ENCODE peak calls at places on chromosomes 13 and 19, in ten cellular contexts. L is iris pigment epithelial cell; X is T-helper 9 cell; P is fibroblast of the conjunctiva; R is T-helper 17 cell; U is ELR; C is activated CD4-positive, alpha-beta T cell treated with anti-CD3 and anti-CD28 coated beads for 24 hours; M is stimulated activated CD8-positive, alpha-beta memory T cell treated with anti-CD3 and anti-CD28 coated beads, Interleukin-12 subunit alpha, Interleukin-12 subunit beta, amount 100 ng/mL, for 1 hour; D is SW480; A is stimulated activated CD4-positive, alpha-beta T cell treated with anti-CD3 and anti-CD28 coated beads, Interleukin-4, amount 100 ng/mL, for 24 hours. J is an unnamed sample.

GRCh38 chr19:19805480-19805879 is 16.1 kb downstream of the ZNF506 start:
- DNase-seq in L (no peak), X (no peak), P (no peak), R (no peak), U (no peak), C (no peak), M (no peak), D (no peak), A (no peak), J (no peak)

GRCh38 chr19:43362179-43362578 is 8.7 kb downstream of the CD177 start:
- DNase-seq in L (no peak), X (no peak), P (no peak), R (no peak), U (peak; percentile 64), C (no peak), M (no peak), D (no peak), A (no peak), J (no peak)

GRCh38 chr19:13277104-13277809 is 127.0 kb downstream of the IER2 start:
- DNase-seq in L (peak; percentile 64), X (peak; percentile 31), P (peak; percentile 42), R (no peak), U (peak; percentile 80), C (peak; percentile 33), M (peak; percentile 39), D (peak; percentile 72), A (peak; percentile 79), J (peak; percentile 48)

GRCh38 chr13:76012091-76012721 is 376.1 kb downstream of the LMO7 start:
- DNase-seq in L (peak; percentile 64), X (no peak), P (no peak), R (no peak), U (peak; percentile 9), C (no peak), M (no peak), D (no peak), A (no peak), J (no peak)

GRCh38 chr13:102799544-102800144 is 725 bp downstream of the BIVM start:
- DNase-seq in L (peak; percentile 27), X (no peak), P (no peak), R (peak; percentile 13), U (peak; percentile 51), C (no peak), M (no peak), D (peak; percentile 42), A (peak; percentile 4), J (no peak)

GRCh38 chr13:83618966-83619365 is 263.3 kb downstream of the SLITRK1 start:
- DNase-seq in L (peak; percentile 60), X (no peak), P (no peak), R (no peak), U (peak; percentile 61), C (no peak), M (no peak), D (no peak), A (no peak), J (no peak)

GRCh38 chr13:98622926-98623325 is 46.0 kb upstream of the STK24 start:
- DNase-seq in L (no peak), X (no peak), P (no peak), R (no peak), U (no peak), C (no peak), M (no peak), D (no peak), A (no peak), J (no peak)

GRCh38 chr13:21075303-21076264 is 14.2 kb upstream of the LATS2 start:
- DNase-seq in L (peak; percentile 43), X (no peak), P (no peak), R (no peak), U (no peak), C (no peak), M (no peak), D (no peak), A (no peak), J (no peak)

GRCh38 chr19:45866400-45867176 is 2.5 kb downstream of the FOXA3 start:
- DNase-seq in L (no peak), X (no peak), P (no peak), R (no peak), U (no peak), C (no peak), M (no peak), D (no peak), A (no peak), J (no peak)

GRCh38 chr13:98535501-98536357 is 41.2 kb downstream of the STK24 start:
- DNase-seq in L (peak; percentile 36), X (no peak), P (no peak), R (no peak), U (no peak), C (no peak), M (no peak), D (no peak), A (no peak), J (no peak)

GRCh38 chr19:16825312-16826168 is 3.7 kb upstream of the SIN3B start:
- DNase-seq in L (peak; percentile 78), X (no peak), P (peak; percentile 70), R (no peak), U (peak; percentile 53), C (no peak), M (no peak), D (peak; percentile 18), A (no peak), J (no peak)

GRCh38 chr19:7636691-7637373 is at the start of gene STXBP2:
- DNase-seq in L (peak; percentile 31), X (peak; percentile 96), P (no peak), R (peak; percentile 96), U (peak; percentile 37), C (peak; percentile 88), M (peak; percentile 85), D (peak; percentile 75), A (peak; percentile 90), J (peak; percentile 73)

GRCh38 chr13:98571955-98572662 is 4.8 kb downstream of the STK24 start:
- DNase-seq in L (peak; percentile 42), X (peak; percentile 25), P (peak; percentile 64), R (no peak), U (peak; percentile 54), C (no peak), M (no peak), D (no peak), A (peak; percentile 27), J (no peak)

GRCh38 chr19:7386308-7386707 is 37.6 kb downstream of the ARHGEF18 start:
- DNase-seq in L (no peak), X (no peak), P (no peak), R (no peak), U (peak; percentile 17), C (no peak), M (no peak), D (no peak), A (no peak), J (no peak)

GRCh38 chr19:11721681-11722080 is 17.1 kb downstream of the ZNF823 start:
- DNase-seq in L (no peak), X (no peak), P (no peak), R (no peak), U (no peak), C (no peak), M (no peak), D (no peak), A (no peak), J (no peak)

GRCh38 chr19:23543351-23543750 is 143.7 kb downstream of the ZNF675 start:
- DNase-seq in L (no peak), X (no peak), P (no peak), R (no peak), U (no peak), C (no peak), M (no peak), D (no peak), A (no peak), J (no peak)

J was measured in CMK.